ENCODE peak calls at places on chromosomes 4 and X, in ten cellular contexts. R is ovary; E is HCT116; N is CD8-positive, alpha-beta memory T cell; Y is naive thymus-derived CD4-positive, alpha-beta T cell; Q is CD4-positive, alpha-beta memory T cell; W is NT2/D1; K is thoracic aorta; J is A549; C is fibroblast of pulmonary artery. Z is an unnamed sample.

GRCh38 chr4:140115140-140115539 is 38.8 kb downstream of the MAML3 start:
- DNase-seq in R (no peak), E (no peak), N (no peak), Y (no peak), Q (no peak), W (no peak), K (no peak), J (no peak), C (no peak), Z (no peak)

GRCh38 chrX:128714425-128714824 is 662.2 kb upstream of the ACTRT1 start:
- DNase-seq in R (no peak), E (no peak), N (no peak), Y (no peak), Q (no peak), W (no peak), K (no peak), J (no peak), C (no peak), Z (no peak)

GRCh38 chr4:17436750-17437090 is 75.2 kb downstream of the QDPR start:
- DNase-seq in R (no peak), E (no peak), N (no peak), Y (no peak), Q (no peak), W (no peak), K (no peak), J (no peak), C (no peak), Z (no peak)

GRCh38 chr4:138898282-138898681 is 117.3 kb upstream of the NOCT start:
- DNase-seq in R (no peak), E (no peak), N (no peak), Y (no peak), Q (no peak), W (no peak), K (no peak), J (no peak), C (peak; percentile 39), Z (no peak)

GRCh38 chr4:158259955-158260575 is 49.8 kb downstream of the TMEM144 start:
- DNase-seq in R (no peak), E (peak; percentile 13), N (no peak), Y (no peak), Q (no peak), W (no peak), K (no peak), J (no peak), C (peak; percentile 67), Z (peak; percentile 18)

GRCh38 chr4:153521995-153522799 is 56.0 kb downstream of the TMEM131L start:
- DNase-seq in R (no peak), E (no peak), N (peak; percentile 40), Y (peak; percentile 71), Q (peak; percentile 76), W (no peak), K (no peak), J (no peak), C (no peak), Z (peak; percentile 94)

GRCh38 chr4:7183780-7184460 is 8.4 kb upstream of the SORCS2 start:
- DNase-seq in R (no peak), E (no peak), N (no peak), Y (no peak), Q (no peak), W (no peak), K (no peak), J (no peak), C (no peak), Z (no peak)

GRCh38 chr4:56762484-56763250 is 58.8 kb downstream of the SPINK2 start:
- DNase-seq in R (no peak), E (no peak), N (no peak), Y (no peak), Q (peak; percentile 39), W (no peak), K (no peak), J (no peak), C (no peak), Z (no peak)

GRCh38 chrX:69493193-69493592 is 10.9 kb upstream of the NALF2 start:
- DNase-seq in R (no peak), E (peak; percentile 33), N (no peak), Y (peak; percentile 16), Q (peak; percentile 24), W (peak; percentile 39), K (no peak), J (peak; percentile 35), C (peak; percentile 21), Z (peak; percentile 12)

GRCh38 chrX:373641-374471 is 12.9 kb downstream of the PPP2R3B start:
- DNase-seq in R (no peak), E (no peak), N (no peak), Y (peak; percentile 42), Q (peak; percentile 15), W (no peak), K (no peak), J (peak; percentile 17), C (peak; percentile 31), Z (no peak)

GRCh38 chrX:37423864-37424569 is 74.9 kb downstream of the PRRG1 start:
- DNase-seq in R (no peak), E (no peak), N (no peak), Y (no peak), Q (no peak), W (no peak), K (no peak), J (no peak), C (peak; percentile 29), Z (no peak)

GRCh38 chrX:69618803-69619202 is 2.9 kb downstream of the EDA start:
- DNase-seq in R (peak; percentile 16), E (no peak), N (no peak), Y (no peak), Q (peak; percentile 15), W (no peak), K (no peak), J (no peak), C (peak; percentile 55), Z (no peak)

GRCh38 chrX:154411981-154412340 is 622 bp downstream of the TAFAZZIN start:
- DNase-seq in R (peak; percentile 73), E (no peak), N (peak; percentile 32), Y (peak; percentile 32), Q (peak; percentile 45), W (no peak), K (no peak), J (peak; percentile 69), C (peak; percentile 49), Z (no peak)

GRCh38 chrX:73785493-73785892 is 222.5 kb downstream of the CHIC1 start:
- DNase-seq in R (no peak), E (no peak), N (no peak), Y (no peak), Q (no peak), W (peak; percentile 23), K (no peak), J (no peak), C (no peak), Z (no peak)

GRCh38 chr4:7987148-7987989 is 47.7 kb upstream of the AFAP1 start:
- DNase-seq in R (peak; percentile 75), E (peak; percentile 65), N (peak; percentile 62), Y (peak; percentile 74), Q (peak; percentile 71), W (peak; percentile 83), K (peak; percentile 46), J (peak; percentile 41), C (peak; percentile 84), Z (peak; percentile 66)

GRCh38 chr4:794911-795725 is 30.8 kb downstream of the CPLX1 start:
- DNase-seq in R (no peak), E (no peak), N (no peak), Y (no peak), Q (no peak), W (no peak), K (no peak), J (no peak), C (no peak), Z (no peak)

DNA sequence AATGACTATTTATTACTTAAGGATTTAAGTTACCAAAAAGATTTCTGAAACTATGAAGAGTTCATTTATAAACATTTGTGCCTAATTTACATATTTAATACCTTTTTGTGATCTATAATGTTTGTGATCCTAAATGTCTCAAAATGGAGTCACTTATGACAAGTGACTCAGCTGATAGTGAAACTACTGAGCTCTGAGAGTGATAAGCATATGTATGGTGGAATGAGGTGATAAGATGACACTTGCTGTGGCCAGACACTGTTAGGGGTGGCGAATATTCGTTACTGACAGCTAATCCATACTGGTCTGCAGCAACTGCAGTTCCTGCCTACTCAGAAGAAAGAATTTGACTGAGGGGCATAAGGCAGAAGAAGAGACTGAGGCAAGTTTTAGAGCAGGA is 5.5 kb upstream of the NXF3 start:
- DNase-seq in R (no peak), E (no peak), N (no peak), Y (no peak), Q (no peak), W (peak; percentile 13), K (no peak), J (no peak), C (no peak), Z (no peak)
- H3K4me3 ChIP-seq in R (no peak overlapping the region), E (no peak overlapping the region), N (no peak overlapping the region), Y (no peak overlapping the region), Q (no peak overlapping the region), W (no peak overlapping the region), K (no peak overlapping the region), J (no peak overlapping the region), C (no peak overlapping the region), Z (no peak overlapping the region)

DNA sequence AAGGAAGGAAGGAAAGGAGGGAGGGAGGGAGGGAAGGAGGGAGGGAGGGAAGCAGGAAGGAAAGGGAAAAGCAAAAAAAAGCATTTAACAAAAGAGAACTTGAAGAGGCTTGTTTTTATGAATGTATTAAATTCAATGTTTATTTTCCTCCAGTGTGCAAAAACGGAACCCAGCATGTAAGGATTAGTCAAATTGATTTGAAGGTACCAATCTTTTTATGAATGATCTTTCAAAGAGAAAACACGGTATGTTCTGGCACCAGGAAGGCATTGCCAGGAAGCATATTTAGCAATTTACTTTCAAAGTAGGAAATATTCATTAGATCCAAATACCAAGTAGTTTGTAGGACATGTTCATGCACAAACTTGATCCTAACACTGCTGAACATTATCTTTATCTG is 453.6 kb downstream of the PDGFC start:
- DNase-seq in R (no peak), E (no peak), N (no peak), Y (no peak), Q (no peak), W (no peak), K (no peak), J (no peak), C (no peak), Z (no peak)
- H3K4me3 ChIP-seq in R (no peak overlapping the region), E (no peak overlapping the region), N (no peak overlapping the region), Y (no peak overlapping the region), Q (no peak overlapping the region), W (no peak overlapping the region), K (no peak overlapping the region), J (no peak overlapping the region), C (no peak overlapping the region), Z (no peak overlapping the region)

DNA sequence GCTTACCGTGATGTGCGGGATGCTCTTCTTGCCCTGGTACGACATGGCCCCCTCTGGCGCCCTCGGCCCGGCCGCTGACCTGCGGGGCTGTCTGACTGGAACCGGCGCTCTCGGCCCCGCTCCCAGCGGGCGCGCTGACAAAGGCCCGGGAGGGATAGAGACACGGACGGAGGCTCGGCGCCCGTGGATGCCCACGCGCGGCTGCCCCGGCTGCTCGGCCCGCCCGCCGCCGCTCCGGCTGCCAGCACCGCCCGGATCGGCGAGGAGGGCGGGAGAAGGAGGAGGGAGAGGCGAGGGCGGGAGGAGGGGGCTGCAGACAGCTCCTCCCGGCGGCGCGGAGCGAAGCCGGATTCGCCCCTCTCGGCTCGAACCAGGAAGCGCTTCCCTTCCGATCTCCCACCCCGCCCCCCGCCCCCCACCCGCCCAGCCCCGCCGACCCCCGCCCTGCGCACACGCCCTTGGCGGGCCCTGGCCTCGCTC is 4.6 kb downstream of the CRMP1 start:
- DNase-seq in R (no peak), E (no peak), N (no peak), Y (no peak), Q (no peak), W (no peak), K (no peak), J (no peak), C (no peak), Z (no peak)
- H3K4me3 ChIP-seq in R (peak overlapping the region; percentile 50), E (no peak overlapping the region), N (no peak overlapping the region), Y (no peak overlapping the region), Q (no peak overlapping the region), W (peak overlapping the region; percentile 75), K (peak overlapping the region; percentile 68), J (peak overlapping the region; percentile 49), C (no peak overlapping the region), Z (no peak overlapping the region)

GRCh38 chr4:147480502-147480890 is 401 bp upstream of the EDNRA start:
- DNase-seq in R (peak; percentile 50), E (no peak), N (no peak), Y (no peak), Q (no peak), W (no peak), K (no peak), J (no peak), C (no peak), Z (no peak)
- H3K4me3 ChIP-seq in R (peak overlapping the region; percentile 61), E (peak overlapping the region; percentile 57), N (no peak overlapping the region), Y (no peak overlapping the region), Q (no peak overlapping the region), W (peak overlapping the region; percentile 65), K (peak overlapping the region; percentile 77), J (peak overlapping the region; percentile 44), C (peak overlapping the region; percentile 58), Z (no peak overlapping the region)

Z was measured in Jurkat, Clone E6-1.